ENCODE peak calls at places on chromosome 18, in five cellular contexts. A is tibial artery, B is prostate gland, L is neural progenitor cell, P is kidney. R is an unnamed sample.

GRCh38 chr18:70047931-70048603 is 100.4 kb upstream of the CD226 start:
- DNase-seq in A (no peak), B (no peak), L (no peak), P (no peak), R (no peak)

GRCh38 chr18:6488956-6489355 is 74.2 kb upstream of the L3MBTL4 start:
- DNase-seq in A (no peak), B (no peak), L (no peak), P (no peak), R (no peak)

GRCh38 chr18:1732143-1732542 is 827.5 kb downstream of the ADCYAP1 start:
- DNase-seq in A (no peak), B (no peak), L (peak; percentile 2), P (no peak), R (no peak)

GRCh38 chr18:457533-457932 is 43.0 kb downstream of the COLEC12 start:
- DNase-seq in A (no peak), B (no peak), L (no peak), P (no peak), R (no peak)

GRCh38 chr18:60873708-60874107 is 459.5 kb upstream of the CDH20 start:
- DNase-seq in A (no peak), B (no peak), L (no peak), P (no peak), R (no peak)

GRCh38 chr18:57748770-57749603 is 54.1 kb downstream of the ATP8B1 start:
- DNase-seq in A (no peak), B (peak; percentile 54), L (no peak), P (no peak), R (no peak)

GRCh38 chr18:76081536-76081935 is 413.5 kb downstream of the ZNF516 start:
- DNase-seq in A (no peak), B (no peak), L (no peak), P (no peak), R (no peak)

GRCh38 chr18:57547260-57547659 is 39.2 kb downstream of the FECH start:
- DNase-seq in A (no peak), B (no peak), L (no peak), P (no peak), R (no peak)

GRCh38 chr18:60417946-60418345 is 45.4 kb upstream of the MC4R start:
- DNase-seq in A (no peak), B (no peak), L (no peak), P (no peak), R (no peak)

DNA sequence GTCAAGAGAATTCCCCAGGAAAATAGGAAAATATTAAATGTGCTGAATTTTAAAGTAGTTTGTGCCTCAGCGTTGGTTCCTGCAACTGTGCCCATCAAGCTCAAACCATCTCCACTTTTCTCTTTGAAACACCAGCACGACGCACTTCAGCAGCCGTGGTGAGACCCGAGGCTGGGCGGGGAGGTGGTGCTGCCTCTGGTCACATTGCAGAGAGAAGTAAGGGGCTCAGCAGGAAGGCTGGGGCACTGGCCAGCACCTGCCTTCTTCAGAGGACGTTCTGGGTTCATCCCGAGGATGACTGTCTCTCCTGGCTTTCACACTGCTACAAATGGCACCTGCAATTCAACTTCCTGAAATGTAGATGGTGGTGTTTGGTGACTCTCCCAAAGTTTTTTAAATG is 323.7 kb upstream of the SALL3 start:
- DNase-seq in A (no peak), B (no peak), L (no peak), P (no peak), R (no peak)
- H3K9me3 ChIP-seq in A (no peaks in the 10 kb centered on the region), B (no peaks in the 10 kb centered on the region), L (peaks cover 8% of the 10 kb centered on the region), P (no peaks in the 10 kb centered on the region), R (peaks cover 36% of the 10 kb centered on the region)

GRCh38 chr18:74069178-74070050 is 78.2 kb downstream of the FBXO15 start:
- DNase-seq in A (no peak), B (no peak), L (no peak), P (no peak), R (no peak)
- H3K27ac ChIP-seq in A (no peak overlapping the region), B (no peak overlapping the region), L (no peak overlapping the region), P (no peak overlapping the region), R (no peak overlapping the region)

GRCh38 chr18:63951302-63951705 is 2.2 kb downstream of the HMSD start:
- DNase-seq in A (no peak), B (no peak), L (no peak), P (no peak), R (no peak)
- TF ChIP-seq CTCF in A (no peak), B (no peak), L (no peak), P (no peak), R (no peak)

GRCh38 chr18:71808576-71808975 is 735.6 kb downstream of the CBLN2 start:
- DNase-seq in A (no peak), B (peak; percentile 54), L (peak; percentile 3), P (no peak), R (no peak)
- H3K9me3 ChIP-seq in A (no peaks in the 10 kb centered on the region), B (no peaks in the 10 kb centered on the region), L (no peaks in the 10 kb centered on the region), P (no peaks in the 10 kb centered on the region), R (no peaks in the 10 kb centered on the region)

DNA sequence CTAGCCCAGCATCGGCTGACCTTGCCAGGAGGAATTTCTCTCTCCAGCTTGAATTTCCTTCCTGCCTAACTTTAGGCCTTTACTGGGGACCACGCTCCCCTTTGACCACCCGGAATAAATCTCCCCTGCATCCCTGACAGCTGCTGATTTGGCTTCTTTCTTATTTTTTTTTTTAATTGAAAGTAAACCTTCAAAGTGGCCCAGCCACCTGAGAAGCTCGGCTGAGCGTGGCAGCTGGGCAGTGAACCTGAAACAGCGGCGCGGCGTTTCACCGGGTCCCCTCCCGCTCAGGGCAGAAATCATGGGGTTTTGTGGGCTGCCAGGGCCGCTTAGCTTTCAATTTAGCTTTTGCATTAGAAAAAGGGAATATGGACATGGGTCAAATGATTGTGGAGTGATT is 32.0 kb downstream of the HRH4 start:
- DNase-seq in A (no peak), B (no peak), L (no peak), P (no peak), R (no peak)
- H3K27ac ChIP-seq in A (no peak overlapping the region), B (no peak overlapping the region), L (no peak overlapping the region), P (no peak overlapping the region), R (no peak overlapping the region)

GRCh38 chr18:52945552-52945951 is 605.6 kb downstream of the DCC start:
- DNase-seq in A (no peak), B (no peak), L (no peak), P (no peak), R (no peak)
- TF ChIP-seq CTCF in A (no peak), B (no peak), L (no peak), P (no peak), R (no peak)

DNA sequence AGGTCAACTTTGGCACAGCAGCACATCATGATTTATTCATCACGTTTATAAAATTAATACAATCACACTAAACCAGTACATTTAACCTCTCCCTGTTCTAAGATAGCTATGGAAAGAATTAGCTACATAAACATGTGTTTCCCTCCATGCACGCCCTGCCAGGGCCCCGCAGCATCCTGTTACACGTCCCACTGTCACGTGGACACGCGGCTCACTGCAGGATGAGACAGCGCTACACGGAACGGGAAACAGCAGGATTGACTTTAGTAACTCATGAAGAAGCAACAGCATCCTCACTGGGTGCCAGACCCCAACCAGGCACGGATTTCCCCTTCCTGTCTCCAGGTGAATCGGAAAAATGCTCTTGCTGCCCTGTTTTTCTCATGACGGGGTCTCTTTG is 30.9 kb upstream of the SALL3 start:
- DNase-seq in A (no peak), B (no peak), L (no peak), P (no peak), R (no peak)
- H3K9me3 ChIP-seq in A (no peaks in the 10 kb centered on the region), B (no peaks in the 10 kb centered on the region), L (no peaks in the 10 kb centered on the region), P (no peaks in the 10 kb centered on the region), R (no peaks in the 10 kb centered on the region)

DNA sequence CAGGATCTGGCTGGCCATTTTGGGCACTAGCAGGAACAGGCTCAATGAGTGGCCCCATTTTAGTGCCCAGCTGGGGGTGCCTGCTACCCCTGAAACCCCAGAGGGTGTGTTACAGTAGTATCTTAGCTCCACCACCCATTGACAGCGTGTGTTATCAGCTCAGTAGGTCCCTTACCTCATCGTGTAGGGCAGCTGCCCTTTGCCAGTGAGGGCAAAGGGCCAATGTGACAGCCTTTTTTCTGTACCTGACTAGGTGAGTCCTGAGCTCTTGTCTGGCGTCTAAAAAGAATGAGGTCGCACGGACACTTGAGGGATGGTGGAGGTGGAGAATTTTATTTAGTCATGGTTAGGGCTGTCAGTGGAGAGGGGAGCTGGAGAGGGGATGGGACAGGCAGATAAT is 462.2 kb downstream of the PIK3C3 start:
- DNase-seq in A (no peak), B (no peak), L (no peak), P (no peak), R (no peak)
- H3K27ac ChIP-seq in A (no peak overlapping the region), B (peak overlapping the region; percentile 42), L (no peak overlapping the region), P (no peak overlapping the region), R (no peak overlapping the region)

GRCh38 chr18:12691021-12691420 is 11.5 kb downstream of the CEP76 start:
- DNase-seq in A (no peak), B (no peak), L (no peak), P (no peak), R (no peak)

GRCh38 chr18:12689256-12689655 is 13.3 kb downstream of the CEP76 start:
- DNase-seq in A (no peak), B (no peak), L (no peak), P (no peak), R (no peak)

GRCh38 chr18:12686100-12686499 is 16.4 kb downstream of the CEP76 start:
- DNase-seq in A (no peak), B (no peak), L (no peak), P (no peak), R (no peak)
- TF ChIP-seq CTCF in A (no peak), B (no peak), L (no peak), P (no peak), R (no peak)